ENCODE peak calls at places on chromosome 20, in four cellular contexts. B, Z, X and Q are unnamed samples.
A peak's percentile ranks its signal among the peaks of the same experiment; 100 is the strongest.

GRCh38 chr20:1430004-1430451 is 36.6 kb downstream of the NSFL1C start:
- DNase-seq in B (no peak), Z (no peak), X (peak; percentile 92), Q (peak; percentile 72)

GRCh38 chr20:5980720-5981119 is 30.3 kb downstream of the MCM8 start:
- DNase-seq in B (no peak), Z (no peak), X (no peak), Q (no peak)

GRCh38 chr20:32583581-32584045 is 1.5 kb downstream of the NOL4L start:
- DNase-seq in B (peak; percentile 8), Z (no peak), X (no peak), Q (no peak)

GRCh38 chr20:53321596-53321995 is 272.0 kb downstream of the ZNF217 start:
- DNase-seq in B (no peak), Z (no peak), X (no peak), Q (no peak)

GRCh38 chr20:6583134-6583738 is 184.2 kb upstream of the BMP2 start:
- DNase-seq in B (no peak), Z (peak; percentile 51), X (peak; percentile 73), Q (no peak)

GRCh38 chr20:2558581-2559301 is 22.4 kb downstream of the TMC2 start:
- DNase-seq in B (no peak), Z (no peak), X (peak; percentile 12), Q (peak; percentile 42)

GRCh38 chr20:10686356-10687169 is 12.8 kb upstream of the JAG1 start:
- DNase-seq in B (no peak), Z (no peak), X (no peak), Q (no peak)

GRCh38 chr20:846894-847278 is 13.4 kb downstream of the FAM110A start:
- DNase-seq in B (peak; percentile 30), Z (peak; percentile 63), X (no peak), Q (no peak)

GRCh38 chr20:34316191-34316814 is 13.1 kb upstream of the AHCY start:
- DNase-seq in B (no peak), Z (peak; percentile 24), X (peak; percentile 53), Q (peak; percentile 18)

GRCh38 chr20:4060054-4060795 is 44.9 kb upstream of the RNF24 start:
- DNase-seq in B (no peak), Z (peak; percentile 90), X (no peak), Q (no peak)

GRCh38 chr20:24027229-24027628 is 38.6 kb upstream of the GGTLC1 start:
- DNase-seq in B (peak; percentile 55), Z (peak; percentile 61), X (peak; percentile 77), Q (no peak)

GRCh38 chr20:49786671-49787370 is 25.8 kb upstream of the SLC9A8 start:
- DNase-seq in B (no peak), Z (no peak), X (peak; percentile 27), Q (peak; percentile 62)
- H3K4me3 ChIP-seq in B (no peak overlapping the region), Z (no peak overlapping the region), X (no peak overlapping the region), Q (no peak overlapping the region)

DNA sequence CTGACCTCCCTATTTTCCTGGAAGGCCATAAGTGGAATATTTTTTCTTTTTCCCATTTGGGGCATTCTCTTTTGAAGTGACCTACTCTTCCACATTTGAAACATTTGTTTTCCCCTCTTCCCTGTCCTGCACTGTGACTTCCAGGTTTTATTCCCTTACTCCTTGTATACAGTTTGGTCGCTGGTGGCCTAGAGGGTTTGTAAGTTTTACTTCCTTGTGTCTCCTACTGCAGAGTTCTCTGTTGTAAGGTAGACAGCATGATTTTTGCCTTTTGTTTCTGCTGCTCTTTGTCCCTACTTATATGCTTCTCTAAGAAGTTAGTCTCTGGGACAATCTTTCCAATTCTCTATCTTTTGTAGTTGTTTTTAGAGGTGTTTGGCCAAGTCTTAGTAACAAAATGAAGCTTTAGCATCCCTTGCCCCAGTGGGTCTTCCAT is 7.4 kb upstream of the ZNFX1 start:
- DNase-seq in B (no peak), Z (no peak), X (no peak), Q (no peak)
- H3K4me3 ChIP-seq in B (no peak overlapping the region), Z (no peak overlapping the region), X (no peak overlapping the region), Q (no peak overlapping the region)

GRCh38 chr20:11687546-11688292 is 230.0 kb upstream of the BTBD3 start:
- DNase-seq in B (no peak), Z (no peak), X (no peak), Q (no peak)
- H3K4me3 ChIP-seq in B (no peak overlapping the region), Z (no peak overlapping the region), X (no peak overlapping the region), Q (no peak overlapping the region)

GRCh38 chr20:37316116-37316774 is 26.8 kb downstream of the MANBAL start:
- DNase-seq in B (no peak), Z (no peak), X (no peak), Q (no peak)
- H3K4me3 ChIP-seq in B (no peak overlapping the region), Z (no peak overlapping the region), X (no peak overlapping the region), Q (no peak overlapping the region)

GRCh38 chr20:47585087-47585747 is 83.5 kb downstream of the NCOA3 start:
- DNase-seq in B (no peak), Z (no peak), X (no peak), Q (no peak)
- H3K4me3 ChIP-seq in B (no peak overlapping the region), Z (no peak overlapping the region), X (no peak overlapping the region), Q (no peak overlapping the region)

DNA sequence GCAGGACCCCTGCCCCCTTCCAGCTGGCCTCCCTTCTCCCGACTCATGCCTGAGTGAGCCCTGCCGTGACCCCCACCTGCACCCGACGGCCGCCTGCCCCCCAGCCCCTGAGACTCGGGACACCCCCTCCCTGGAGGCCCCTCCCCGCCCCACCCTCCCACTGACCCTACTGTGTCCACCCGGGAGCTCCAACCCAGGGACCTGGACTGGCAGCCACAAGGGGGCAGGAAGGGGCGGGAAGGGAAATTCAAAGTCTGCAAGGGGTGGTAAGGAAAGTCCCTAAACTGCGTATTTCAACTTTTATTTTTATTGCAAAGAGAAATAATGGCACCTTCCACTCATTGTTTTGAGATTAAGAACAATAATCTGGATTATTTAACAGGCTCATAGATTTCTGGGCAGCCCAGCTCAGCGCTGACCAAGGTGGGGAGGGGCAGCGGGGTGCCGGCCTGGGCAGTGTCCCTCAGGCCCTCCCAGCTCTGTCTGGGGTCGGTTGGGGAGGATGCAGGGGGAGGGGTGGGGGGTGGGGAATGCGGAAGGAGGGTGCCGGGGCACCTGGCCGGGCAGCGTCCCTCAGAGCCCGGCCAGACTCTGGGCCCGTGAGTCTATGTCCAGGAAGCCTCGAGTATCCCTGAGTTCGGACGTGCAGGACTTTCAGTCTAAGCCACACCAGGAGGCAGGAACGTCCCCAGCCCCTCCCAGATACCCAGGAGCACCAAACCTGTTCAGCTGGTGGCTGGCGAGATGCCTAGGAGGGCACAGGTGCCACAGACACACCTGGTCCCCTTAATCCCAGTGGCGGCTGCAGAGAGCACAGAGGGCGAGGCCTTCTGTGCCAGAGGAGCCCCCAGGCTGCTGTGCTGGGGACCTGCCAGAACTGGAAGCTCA is 1.3 kb upstream of the PTK6 start:
- DNase-seq in B (peak; percentile 46), Z (peak; percentile 86), X (peak; percentile 38), Q (no peak)
- H3K4me3 ChIP-seq in B (no peak overlapping the region), Z (peak overlapping the region; percentile 60), X (peak overlapping the region; percentile 33), Q (peak overlapping the region; percentile 11)

GRCh38 chr20:41028359-41029149 is at the start of gene TOP1:
- DNase-seq in B (peak; percentile 100), Z (peak; percentile 100), X (peak; percentile 100), Q (peak; percentile 100)

GRCh38 chr20:41027366-41027765 is 1.3 kb upstream of the TOP1 start:
- DNase-seq in B (no peak), Z (no peak), X (no peak), Q (no peak)

GRCh38 chr20:41018153-41018552 is 10.5 kb upstream of the TOP1 start:
- DNase-seq in B (no peak), Z (no peak), X (no peak), Q (peak; percentile 37)

GRCh38 chr20:41027872-41028358 is 707 bp upstream of the TOP1 start:
- DNase-seq in B (no peak), Z (no peak), X (no peak), Q (no peak)

GRCh38 chr20:41023549-41023948 is 5.1 kb upstream of the TOP1 start:
- DNase-seq in B (no peak), Z (no peak), X (no peak), Q (no peak)
- H3K4me3 ChIP-seq in B (no peak overlapping the region), Z (no peak overlapping the region), X (no peak overlapping the region), Q (no peak overlapping the region)

GRCh38 chr20:38434310-38434741 is 802 bp downstream of the SNHG17 start:
- DNase-seq in B (no peak), Z (peak; percentile 52), X (peak; percentile 28), Q (no peak)

GRCh38 chr20:38430679-38431325 is 4.3 kb downstream of the SNHG17 start:
- DNase-seq in B (no peak), Z (no peak), X (no peak), Q (no peak)

GRCh38 chr20:38433304-38433972 is 1.7 kb downstream of the SNHG17 start:
- DNase-seq in B (no peak), Z (no peak), X (no peak), Q (no peak)

GRCh38 chr20:38434770-38435554 is at the start of gene SNHG17:
- DNase-seq in B (peak; percentile 85), Z (peak; percentile 96), X (peak; percentile 97), Q (peak; percentile 91)

DNA sequence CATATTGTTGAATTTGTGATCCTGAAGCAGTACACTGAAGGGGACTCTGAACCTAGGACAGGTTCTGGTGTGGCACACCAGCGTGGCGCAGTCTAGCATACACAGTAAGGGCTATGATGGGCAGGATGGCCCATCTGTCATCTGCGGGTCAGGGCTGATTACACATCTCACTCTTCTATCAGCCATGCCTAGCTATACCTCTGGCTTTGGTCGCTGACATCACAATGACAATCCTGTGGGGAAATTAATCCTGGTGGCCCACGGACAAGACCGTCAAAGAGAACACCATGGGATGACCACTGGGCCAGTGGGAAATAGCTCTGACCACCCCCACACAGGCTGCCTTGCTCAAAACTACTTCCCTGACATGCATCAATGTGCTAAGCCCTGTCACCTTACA is 2.8 kb downstream of the SNHG17 start:
- DNase-seq in B (no peak), Z (no peak), X (no peak), Q (no peak)
- H3K4me3 ChIP-seq in B (no peak overlapping the region), Z (no peak overlapping the region), X (no peak overlapping the region), Q (no peak overlapping the region)

GRCh38 chr20:62461157-62461556 is 14.6 kb downstream of the GATA5 start:
- DNase-seq in B (no peak), Z (no peak), X (no peak), Q (no peak)

GRCh38 chr20:62461834-62462233 is 14.0 kb downstream of the GATA5 start:
- DNase-seq in B (no peak), Z (no peak), X (no peak), Q (no peak)

GRCh38 chr20:62464080-62464770 is 11.6 kb downstream of the GATA5 start:
- DNase-seq in B (no peak), Z (no peak), X (no peak), Q (no peak)

GRCh38 chr20:62464990-62465389 is 10.8 kb downstream of the GATA5 start:
- DNase-seq in B (no peak), Z (no peak), X (no peak), Q (no peak)

GRCh38 chr20:62462976-62463592 is 12.7 kb downstream of the GATA5 start:
- DNase-seq in B (no peak), Z (no peak), X (no peak), Q (no peak)
- H3K4me3 ChIP-seq in B (no peak overlapping the region), Z (no peak overlapping the region), X (no peak overlapping the region), Q (no peak overlapping the region)